ENCODE peak calls at places on chromosome X, in four cellular contexts. I is IMR-90; Y is CD8-positive, alpha-beta T cell; Q is endothelial cell of umbilical vein. C is an unnamed sample.

GRCh38 chrX:111254896-111255693 is 15.2 kb downstream of the CAPN6 start:
- DNase-seq in Y (no peak), I (no peak), Q (no peak), C (no peak)

GRCh38 chrX:30283456-30284200 is 25.6 kb downstream of the NR0B1 start:
- DNase-seq in Q (peak; percentile 87), I (peak; percentile 93), Y (no peak), C (no peak)

GRCh38 chrX:17829526-17829925 is 31.6 kb downstream of the RAI2 start:
- DNase-seq in I (no peak), Q (no peak), Y (no peak), C (no peak)

GRCh38 chrX:76148011-76148665 is 24.7 kb upstream of the PBDC1 start:
- DNase-seq in Q (peak; percentile 33), I (peak; percentile 25), Y (no peak), C (no peak)

GRCh38 chrX:31185884-31186283 is 114.0 kb upstream of the FTHL17 start:
- DNase-seq in I (no peak), Q (no peak), Y (no peak), C (no peak)

GRCh38 chrX:106752101-106752678 is 25.7 kb downstream of the RNF128 start:
- DNase-seq in Y (no peak), Q (no peak), I (peak; percentile 7), C (no peak)

GRCh38 chrX:19627533-19627932 is 112.2 kb upstream of the MAP3K15 start:
- DNase-seq in Y (no peak), I (peak; percentile 13), Q (no peak), C (no peak)

GRCh38 chrX:152930516-152930915 is 32.6 kb downstream of the ZNF185 start:
- DNase-seq in Y (no peak), Q (no peak), I (no peak), C (no peak)

GRCh38 chrX:18951032-18951431 is 32.9 kb downstream of the PHKA2 start:
- DNase-seq in Q (no peak), Y (no peak), I (no peak), C (no peak)

GRCh38 chrX:109660756-109661155 is 35.8 kb upstream of the KCNE5 start:
- DNase-seq in Q (no peak), Y (no peak), I (peak; percentile 32), C (no peak)

GRCh38 chrX:69060631-69061408 is 104.4 kb downstream of the PJA1 start:
- DNase-seq in Q (peak; percentile 33), Y (no peak), I (peak; percentile 31), C (peak; percentile 63)
- TF ChIP-seq CTCF in Q (peak; percentile 42), Y (no peak), I (peak; percentile 50), C (peak; percentile 52)

GRCh38 chrX:150227321-150227860 is 135.7 kb upstream of the MAMLD1 start:
- DNase-seq in Y (no peak), Q (no peak), I (no peak), C (no peak)
- H3K9me3 ChIP-seq in Y (no peaks in the 10 kb centered on the region), Q (no peaks in the 10 kb centered on the region), I (no peaks in the 10 kb centered on the region), C (no peaks in the 10 kb centered on the region)

GRCh38 chrX:134171661-134172587 is 65.1 kb upstream of the CCDC160 start:
- DNase-seq in Y (peak; percentile 1), Q (peak; percentile 4), I (no peak), C (no peak)
- H3K4me3 ChIP-seq in Y (peak overlapping the region; percentile 72), Q (peak overlapping the region; percentile 23), I (peak overlapping the region; percentile 18), C (peak overlapping the region; percentile 42)

GRCh38 chrX:94107981-94108380 is 434.0 kb downstream of the FAM133A start:
- DNase-seq in Y (no peak), Q (no peak), I (no peak), C (no peak)
- TF ChIP-seq CTCF in Y (no peak), Q (no peak), I (no peak), C (no peak)

GRCh38 chrX:72478853-72479252 is 93.8 kb downstream of the HDAC8 start:
- DNase-seq in Y (no peak), Q (no peak), I (no peak), C (no peak)
- H3K9me3 ChIP-seq in Y (no peaks in the 10 kb centered on the region), Q (no peaks in the 10 kb centered on the region), I (no peaks in the 10 kb centered on the region), C (no peaks in the 10 kb centered on the region)

DNA sequence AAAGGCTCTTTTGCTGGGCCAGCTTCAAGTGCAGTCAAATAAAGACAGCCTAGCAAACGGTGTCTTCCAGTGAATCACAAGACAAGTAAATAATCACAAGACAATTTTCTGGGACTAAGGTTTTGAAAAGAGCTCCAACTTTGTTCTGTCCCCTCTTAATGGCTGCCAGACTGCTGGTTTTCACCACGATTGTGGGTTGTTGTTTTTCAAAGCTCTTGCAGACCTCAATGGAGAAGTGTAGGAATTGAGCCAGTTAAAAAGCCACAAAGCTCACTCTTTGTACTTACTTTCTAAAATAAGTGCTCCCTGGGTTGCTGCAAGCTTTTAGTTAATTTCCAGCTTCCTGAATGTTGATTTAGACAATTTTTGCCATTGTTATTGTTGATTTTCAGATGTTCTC is 405.8 kb upstream of the HTR2C start:
- DNase-seq in Y (no peak), I (no peak), Q (no peak), C (no peak)
- H3K4me3 ChIP-seq in Y (no peak overlapping the region), I (no peak overlapping the region), Q (no peak overlapping the region), C (no peak overlapping the region)

DNA sequence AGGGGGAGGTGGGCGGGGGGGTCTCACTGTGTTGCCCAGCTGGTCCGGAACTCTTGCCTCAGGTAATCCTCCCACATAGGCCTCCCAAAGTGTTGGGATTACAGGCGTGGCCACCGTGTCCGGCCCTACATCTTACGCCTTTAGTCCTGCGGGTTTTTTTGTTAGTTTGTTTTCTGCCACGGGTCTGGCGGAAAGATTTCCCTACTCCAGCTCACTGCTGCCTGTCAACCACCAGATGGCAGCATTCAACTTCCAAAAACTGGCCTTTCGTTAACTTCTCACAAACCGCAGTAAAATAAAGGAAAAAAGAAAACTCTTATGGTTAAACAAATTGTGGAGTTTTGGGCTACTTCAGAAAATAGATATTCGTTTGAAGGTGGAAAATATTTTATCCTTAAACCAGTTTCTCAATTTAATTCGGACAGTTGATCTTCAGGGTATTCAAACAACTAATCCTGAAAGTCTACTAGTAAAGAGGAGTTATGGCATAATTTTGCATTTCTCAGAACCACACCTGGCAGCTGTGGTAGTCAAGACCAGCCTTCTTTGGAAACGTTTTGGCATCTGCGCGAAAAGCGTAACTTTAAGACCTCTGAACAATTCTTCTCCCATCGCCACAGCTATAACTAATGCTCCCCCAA is 41.1 kb downstream of the LUZP4 start:
- DNase-seq in I (peak; percentile 76), Q (peak; percentile 65), Y (no peak), C (no peak)
- TF ChIP-seq CTCF in I (peak; percentile 87), Q (peak; percentile 55), Y (peak; percentile 38), C (peak; percentile 79)

DNA sequence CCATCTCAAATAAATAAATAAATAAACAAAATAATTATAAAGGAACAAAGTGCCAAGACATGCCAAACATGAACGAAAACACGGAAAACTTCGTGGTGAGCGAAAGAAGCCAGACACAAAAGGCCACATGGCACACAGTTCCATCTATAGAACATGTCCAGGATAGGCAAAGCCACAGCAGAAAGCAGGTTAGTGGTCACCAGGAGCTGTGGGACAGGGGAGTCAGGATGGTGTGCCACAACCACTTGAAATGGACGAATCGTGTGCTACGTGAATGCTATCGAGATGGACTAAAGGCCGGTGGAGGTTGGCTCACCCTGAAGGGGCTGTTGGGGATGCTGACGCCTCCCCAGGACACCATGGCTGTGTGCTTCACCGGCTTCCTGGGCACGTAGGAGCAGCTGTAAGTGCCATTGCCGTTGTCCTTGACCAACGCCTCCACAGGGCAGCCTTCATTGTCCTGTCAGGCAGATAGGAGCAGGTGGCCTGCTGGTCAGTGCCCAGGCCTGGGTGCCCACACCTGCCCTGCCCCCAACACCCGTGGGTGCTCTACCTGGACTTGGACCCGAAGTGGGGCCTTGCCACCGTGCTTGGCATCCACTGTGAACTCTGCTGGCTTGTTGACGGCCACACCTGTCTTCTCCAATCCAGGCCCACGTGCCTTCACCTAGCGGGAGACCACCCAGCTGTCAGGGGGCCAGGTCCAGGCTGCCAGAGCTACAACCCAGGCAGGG is 10.6 kb downstream of the FLNA start:
- DNase-seq in I (no peak), Q (no peak), Y (no peak), C (no peak)
- H3K9me3 ChIP-seq in I (no peaks in the 10 kb centered on the region), Q (no peaks in the 10 kb centered on the region), Y (no peaks in the 10 kb centered on the region), C (no peaks in the 10 kb centered on the region)

GRCh38 chrX:13691845-13692334 is 3.0 kb downstream of the RAB9A start:
- DNase-seq in Y (no peak), I (no peak), Q (no peak), C (no peak)

GRCh38 chrX:13690836-13691235 is 1.9 kb downstream of the RAB9A start:
- DNase-seq in Q (no peak), Y (no peak), I (no peak), C (no peak)

GRCh38 chrX:13694359-13694758 is 5.4 kb downstream of the RAB9A start:
- DNase-seq in Q (no peak), Y (no peak), I (no peak), C (no peak)

GRCh38 chrX:13693341-13693871 is 4.5 kb downstream of the RAB9A start:
- DNase-seq in I (no peak), Y (no peak), Q (no peak), C (no peak)

GRCh38 chrX:13692771-13693231 is 3.9 kb downstream of the RAB9A start:
- DNase-seq in Y (no peak), Q (no peak), I (no peak), C (no peak)
- H3K4me3 ChIP-seq in Y (no peak overlapping the region), Q (no peak overlapping the region), I (no peak overlapping the region), C (no peak overlapping the region)